ENCODE peak calls at places on chromosomes 3 and 15, in five cellular contexts. P, Q, M, A and C are unnamed samples.

GRCh38 chr3:42569743-42570142 is 12.0 kb downstream of the SEC22C start:
- DNase-seq in P (peak), Q (no peak), M (no peak), A (no peak), C (no peak)

GRCh38 chr3:84008623-84009022 is 950.2 kb upstream of the CADM2 start:
- DNase-seq in P (no peak), Q (no peak), M (no peak), A (no peak), C (no peak)

GRCh38 chr3:182385356-182385755 is 407.9 kb upstream of the ATP11B start:
- DNase-seq in P (no peak), Q (no peak), M (no peak), A (no peak), C (no peak)

GRCh38 chr15:75661041-75661778 is 13.5 kb downstream of the SNX33 start:
- DNase-seq in P (no peak), Q (no peak), M (peak), A (peak), C (peak)

GRCh38 chr3:187567741-187568140 is 102.5 kb downstream of the SST start:
- DNase-seq in P (no peak), Q (no peak), M (no peak), A (peak), C (no peak)

GRCh38 chr3:42541079-42541478 is 38.6 kb downstream of the VIPR1 start:
- DNase-seq in P (no peak), Q (no peak), M (no peak), A (no peak), C (no peak)

GRCh38 chr3:17740703-17741102 is 1.7 kb downstream of the TBC1D5 start:
- DNase-seq in P (no peak), Q (no peak), M (no peak), A (peak), C (no peak)

GRCh38 chr15:69562564-69562963 is 109.9 kb downstream of the RPLP1 start:
- DNase-seq in P (no peak), Q (no peak), M (peak), A (no peak), C (no peak)

GRCh38 chr15:81950841-81951414 is 94.9 kb downstream of the MEX3B start:
- DNase-seq in P (no peak), Q (no peak), M (no peak), A (peak), C (no peak)

GRCh38 chr3:85255954-85256353 is 297.2 kb downstream of the CADM2 start:
- DNase-seq in P (no peak), Q (no peak), M (no peak), A (no peak), C (no peak)

GRCh38 chr3:66904816-66905543 is 93.1 kb upstream of the KBTBD8 start:
- DNase-seq in P (no peak), Q (no peak), M (no peak), A (peak), C (no peak)

GRCh38 chr3:9216736-9217135 is 32.7 kb downstream of the SRGAP3 start:
- DNase-seq in P (no peak), Q (no peak), M (no peak), A (peak), C (no peak)
- H3K4me3 ChIP-seq in P (no peak), Q (no peak), M (no peak), A (peak), C (no peak)

GRCh38 chr3:153591566-153592221 is 429.7 kb downstream of the RAP2B start:
- DNase-seq in P (no peak), Q (no peak), M (no peak), A (no peak), C (no peak)

GRCh38 chr3:153601422-153601853 is 439.4 kb downstream of the RAP2B start:
- DNase-seq in P (peak), Q (no peak), M (no peak), A (no peak), C (no peak)

GRCh38 chr3:153599685-153600084 is 437.7 kb downstream of the RAP2B start:
- DNase-seq in P (no peak), Q (no peak), M (peak), A (peak), C (peak)

GRCh38 chr3:153595186-153595815 is 433.3 kb downstream of the RAP2B start:
- DNase-seq in P (no peak), Q (no peak), M (no peak), A (peak), C (peak)

GRCh38 chr3:153596402-153596801 is 434.4 kb downstream of the RAP2B start:
- DNase-seq in P (no peak), Q (no peak), M (no peak), A (no peak), C (no peak)
- H3K4me3 ChIP-seq in P (no peak), Q (no peak), M (no peak), A (no peak), C (no peak)

DNA sequence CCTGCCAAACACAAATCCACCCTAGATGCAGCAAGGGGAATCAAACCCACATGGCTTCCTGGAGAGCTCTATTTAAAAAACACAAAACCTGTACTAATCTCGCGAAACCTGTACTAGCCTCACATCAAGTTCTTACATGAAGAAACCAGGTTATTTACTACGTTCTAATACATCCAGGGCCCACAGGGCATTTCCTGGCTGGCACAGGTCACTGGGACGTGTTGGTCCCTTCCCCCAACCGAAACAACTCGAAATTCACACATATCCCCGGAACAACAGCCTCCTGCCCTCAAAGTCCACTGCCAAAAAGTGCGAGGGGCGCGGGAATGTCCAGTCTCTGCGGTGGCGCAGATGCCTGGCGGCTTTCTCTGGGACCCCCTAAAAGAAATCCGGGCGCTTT is 955 bp downstream of the CDCP1 start:
- DNase-seq in P (no peak), Q (peak), M (no peak), A (no peak), C (no peak)
- H3K4me3 ChIP-seq in P (peak), Q (peak), M (peak), A (peak), C (peak)

GRCh38 chr15:62889141-62889661 is 153.3 kb upstream of the TPM1 start:
- DNase-seq in P (no peak), Q (no peak), M (no peak), A (no peak), C (no peak)

GRCh38 chr15:62889734-62890505 is 152.6 kb upstream of the TPM1 start:
- DNase-seq in P (no peak), Q (no peak), M (no peak), A (peak), C (no peak)

GRCh38 chr15:62886431-62887071 is 156.0 kb upstream of the TPM1 start:
- DNase-seq in P (no peak), Q (no peak), M (no peak), A (peak), C (no peak)

GRCh38 chr15:62888628-62889027 is 153.9 kb upstream of the TPM1 start:
- DNase-seq in P (no peak), Q (no peak), M (no peak), A (no peak), C (no peak)

DNA sequence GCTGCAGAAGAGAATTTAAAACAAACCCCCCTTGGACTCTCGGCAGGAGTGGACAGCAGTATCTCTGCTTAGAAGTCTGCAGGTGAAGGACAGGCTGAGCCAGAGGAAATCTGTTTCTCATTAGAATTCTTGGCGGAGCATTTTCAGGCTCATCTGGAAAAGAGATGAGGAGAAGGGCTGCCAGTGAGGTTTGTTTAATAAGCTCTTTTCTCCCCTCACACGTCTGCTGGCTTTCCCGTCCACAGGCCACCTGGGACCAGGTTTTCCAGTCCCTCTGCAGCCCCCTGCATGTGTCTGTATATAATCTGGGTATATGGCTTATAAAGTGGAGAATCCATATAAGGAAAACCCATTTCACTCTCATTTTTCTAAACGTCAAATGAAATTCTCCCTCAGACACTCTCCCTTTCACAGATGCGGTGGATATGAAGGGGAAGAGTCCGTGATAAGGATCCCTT is 155.4 kb upstream of the TPM1 start:
- DNase-seq in P (no peak), Q (no peak), M (no peak), A (peak), C (no peak)
- H3K4me3 ChIP-seq in P (no peak), Q (no peak), M (no peak), A (no peak), C (no peak)

GRCh38 chr3:150083653-150084037 is 113.0 kb upstream of the PFN2 start:
- DNase-seq in P (no peak), Q (no peak), M (no peak), A (peak), C (no peak)
- H3K4me3 ChIP-seq in P (no peak), Q (no peak), M (no peak), A (peak), C (peak)